ENCODE peak calls at places on chromosome 10, in six cellular contexts. One of them, this sample, is unnamed.
A peak's percentile ranks its signal among the peaks of the same experiment; 100 is the strongest.

GRCh38 chr10:31953080-31953479 is 24.4 kb upstream of the ARHGAP12 start:
- DNase-seq in tibial artery: no peak
- DNase-seq in heart right ventricle: no peak
- DNase-seq in K562: no peak
- DNase-seq in DND-41: no peak
- DNase-seq in lung: no peak
- DNase-seq in this sample: no peak

GRCh38 chr10:109207361-109207760 is 716.0 kb downstream of the XPNPEP1 start:
- DNase-seq in tibial artery: no peak
- DNase-seq in heart right ventricle: no peak
- DNase-seq in K562: no peak
- DNase-seq in DND-41: no peak
- DNase-seq in lung: no peak
- DNase-seq in this sample: no peak

GRCh38 chr10:22346087-22346661 is 878 bp downstream of the SPAG6 start:
- DNase-seq in tibial artery: no peak
- DNase-seq in heart right ventricle: no peak
- DNase-seq in K562: no peak
- DNase-seq in DND-41: no peak
- DNase-seq in lung: no peak
- DNase-seq in this sample: no peak

GRCh38 chr10:91088300-91089140 is 131.9 kb upstream of the PCGF5 start:
- DNase-seq in tibial artery: no peak
- DNase-seq in heart right ventricle: no peak
- DNase-seq in K562: peak; percentile 26
- DNase-seq in DND-41: no peak
- DNase-seq in lung: no peak
- DNase-seq in this sample: no peak

GRCh38 chr10:92690211-92691041 is 671 bp downstream of the HHEX start:
- DNase-seq in tibial artery: peak; percentile 28
- DNase-seq in heart right ventricle: peak; percentile 68
- DNase-seq in K562: peak; percentile 71
- DNase-seq in DND-41: peak; percentile 34
- DNase-seq in lung: peak; percentile 63
- DNase-seq in this sample: no peak

GRCh38 chr10:36126076-36126475 is 484.0 kb upstream of the FZD8 start:
- DNase-seq in tibial artery: no peak
- DNase-seq in heart right ventricle: no peak
- DNase-seq in K562: no peak
- DNase-seq in DND-41: no peak
- DNase-seq in lung: no peak
- DNase-seq in this sample: no peak

GRCh38 chr10:34626158-34626557 is 188.9 kb downstream of the PARD3 start:
- DNase-seq in tibial artery: no peak
- DNase-seq in heart right ventricle: no peak
- DNase-seq in K562: no peak
- DNase-seq in DND-41: no peak
- DNase-seq in lung: no peak
- DNase-seq in this sample: peak; percentile 60

GRCh38 chr10:123140164-123140982 is 4.6 kb downstream of the HMX3 start:
- DNase-seq in tibial artery: no peak
- DNase-seq in heart right ventricle: no peak
- DNase-seq in K562: no peak
- DNase-seq in DND-41: no peak
- DNase-seq in lung: no peak
- DNase-seq in this sample: peak; percentile 77

GRCh38 chr10:110634527-110635209 is 9.5 kb upstream of the RBM20 start:
- DNase-seq in tibial artery: no peak
- DNase-seq in heart right ventricle: peak; percentile 75
- DNase-seq in K562: no peak
- DNase-seq in DND-41: peak; percentile 62
- DNase-seq in lung: no peak
- DNase-seq in this sample: no peak

GRCh38 chr10:124604214-124605000 is 139.8 kb downstream of the FAM53B start:
- DNase-seq in tibial artery: no peak
- DNase-seq in heart right ventricle: peak; percentile 9
- DNase-seq in K562: no peak
- DNase-seq in DND-41: no peak
- DNase-seq in lung: no peak
- DNase-seq in this sample: no peak

GRCh38 chr10:132607491-132607890 is 69.9 kb downstream of the INPP5A start:
- DNase-seq in tibial artery: no peak
- DNase-seq in heart right ventricle: peak; percentile 7
- DNase-seq in K562: no peak
- DNase-seq in DND-41: no peak
- DNase-seq in lung: no peak
- DNase-seq in this sample: no peak

GRCh38 chr10:3803884-3804741 is 19.1 kb upstream of the KLF6 start:
- DNase-seq in tibial artery: no peak
- DNase-seq in heart right ventricle: no peak
- DNase-seq in K562: peak; percentile 86
- DNase-seq in DND-41: peak; percentile 80
- DNase-seq in lung: no peak
- DNase-seq in this sample: no peak

GRCh38 chr10:101839421-101840063 is 4.1 kb downstream of the KCNIP2 start:
- DNase-seq in tibial artery: no peak
- DNase-seq in heart right ventricle: peak; percentile 57
- DNase-seq in K562: peak; percentile 57
- DNase-seq in DND-41: peak; percentile 46
- DNase-seq in lung: peak; percentile 45
- DNase-seq in this sample: no peak

GRCh38 chr10:109504401-109504800 is 418.9 kb downstream of the XPNPEP1 start:
- DNase-seq in tibial artery: no peak
- DNase-seq in heart right ventricle: no peak
- DNase-seq in K562: no peak
- DNase-seq in DND-41: no peak
- DNase-seq in lung: no peak
- DNase-seq in this sample: no peak

GRCh38 chr10:33046792-33047191 is 88.8 kb upstream of the ITGB1 start:
- DNase-seq in tibial artery: no peak
- DNase-seq in heart right ventricle: no peak
- DNase-seq in K562: no peak
- DNase-seq in DND-41: no peak
- DNase-seq in lung: no peak
- DNase-seq in this sample: no peak

GRCh38 chr10:92688927-92689662 is 660 bp upstream of the HHEX start:
- DNase-seq in tibial artery: peak; percentile 22
- DNase-seq in heart right ventricle: peak; percentile 33
- DNase-seq in K562: peak; percentile 71
- DNase-seq in DND-41: no peak
- DNase-seq in lung: peak; percentile 36
- DNase-seq in this sample: no peak

GRCh38 chr10:22479419-22479818 is 134.1 kb downstream of the SPAG6 start:
- DNase-seq in tibial artery: no peak
- DNase-seq in heart right ventricle: peak; percentile 18
- DNase-seq in K562: peak; percentile 38
- DNase-seq in DND-41: peak; percentile 68
- DNase-seq in lung: no peak
- DNase-seq in this sample: no peak

GRCh38 chr10:29949411-29950011 is 109.9 kb downstream of the JCAD start:
- DNase-seq in tibial artery: no peak
- DNase-seq in heart right ventricle: no peak
- DNase-seq in K562: no peak
- DNase-seq in DND-41: no peak
- DNase-seq in lung: no peak
- DNase-seq in this sample: no peak

GRCh38 chr10:29947701-29948060 is 111.7 kb downstream of the JCAD start:
- DNase-seq in tibial artery: no peak
- DNase-seq in heart right ventricle: no peak
- DNase-seq in K562: no peak
- DNase-seq in DND-41: no peak
- DNase-seq in lung: no peak
- DNase-seq in this sample: no peak

GRCh38 chr10:29948971-29949370 is 110.4 kb downstream of the JCAD start:
- DNase-seq in tibial artery: no peak
- DNase-seq in heart right ventricle: no peak
- DNase-seq in K562: no peak
- DNase-seq in DND-41: no peak
- DNase-seq in lung: no peak
- DNase-seq in this sample: no peak

GRCh38 chr10:29946614-29946952 is 112.8 kb downstream of the JCAD start:
- DNase-seq in tibial artery: no peak
- DNase-seq in heart right ventricle: no peak
- DNase-seq in K562: no peak
- DNase-seq in DND-41: no peak
- DNase-seq in lung: no peak
- DNase-seq in this sample: no peak

GRCh38 chr10:29946953-29947700 is 112.3 kb downstream of the JCAD start:
- DNase-seq in tibial artery: peak; percentile 84
- DNase-seq in heart right ventricle: no peak
- DNase-seq in K562: no peak
- DNase-seq in DND-41: no peak
- DNase-seq in lung: peak; percentile 32
- DNase-seq in this sample: no peak
- H3K4me3 ChIP-seq in tibial artery: peak overlapping the region; percentile 27
- H3K4me3 ChIP-seq in heart right ventricle: no peak overlapping the region
- H3K4me3 ChIP-seq in K562: no peak overlapping the region
- H3K4me3 ChIP-seq in DND-41: no peak overlapping the region
- H3K4me3 ChIP-seq in lung: no peak overlapping the region
- H3K4me3 ChIP-seq in this sample: no peak overlapping the region

GRCh38 chr10:13439771-13440708 is 88.8 kb downstream of the BEND7 start:
- DNase-seq in tibial artery: peak; percentile 30
- DNase-seq in heart right ventricle: peak; percentile 51
- DNase-seq in K562: peak; percentile 77
- DNase-seq in DND-41: peak; percentile 30
- DNase-seq in lung: peak; percentile 47
- DNase-seq in this sample: no peak

GRCh38 chr10:13439313-13439712 is 89.5 kb downstream of the BEND7 start:
- DNase-seq in tibial artery: no peak
- DNase-seq in heart right ventricle: no peak
- DNase-seq in K562: peak; percentile 22
- DNase-seq in DND-41: no peak
- DNase-seq in lung: no peak
- DNase-seq in this sample: no peak

GRCh38 chr10:13437026-13437555 is 89.0 kb upstream of the SEPHS1 start:
- DNase-seq in tibial artery: no peak
- DNase-seq in heart right ventricle: no peak
- DNase-seq in K562: no peak
- DNase-seq in DND-41: no peak
- DNase-seq in lung: no peak
- DNase-seq in this sample: no peak

GRCh38 chr10:13441476-13441875 is 87.3 kb downstream of the BEND7 start:
- DNase-seq in tibial artery: no peak
- DNase-seq in heart right ventricle: no peak
- DNase-seq in K562: no peak
- DNase-seq in DND-41: no peak
- DNase-seq in lung: no peak
- DNase-seq in this sample: no peak

GRCh38 chr10:13440709-13441061 is 88.1 kb downstream of the BEND7 start:
- DNase-seq in tibial artery: no peak
- DNase-seq in heart right ventricle: no peak
- DNase-seq in K562: no peak
- DNase-seq in DND-41: no peak
- DNase-seq in lung: no peak
- DNase-seq in this sample: no peak
- TF ChIP-seq CTCF in tibial artery: no peak
- TF ChIP-seq CTCF in heart right ventricle: no peak
- TF ChIP-seq CTCF in K562: no peak
- TF ChIP-seq CTCF in DND-41: no peak
- TF ChIP-seq CTCF in lung: no peak
- TF ChIP-seq CTCF in this sample: no peak

GRCh38 chr10:119818889-119819270 is 53.8 kb downstream of the MCMBP start:
- DNase-seq in tibial artery: no peak
- DNase-seq in heart right ventricle: no peak
- DNase-seq in K562: no peak
- DNase-seq in DND-41: no peak
- DNase-seq in lung: no peak
- DNase-seq in this sample: no peak

GRCh38 chr10:119824299-119824698 is 48.3 kb downstream of the MCMBP start:
- DNase-seq in tibial artery: no peak
- DNase-seq in heart right ventricle: no peak
- DNase-seq in K562: no peak
- DNase-seq in DND-41: no peak
- DNase-seq in lung: no peak
- DNase-seq in this sample: no peak

GRCh38 chr10:119817991-119818888 is 54.4 kb downstream of the MCMBP start:
- DNase-seq in tibial artery: peak; percentile 32
- DNase-seq in heart right ventricle: peak; percentile 68
- DNase-seq in K562: no peak
- DNase-seq in DND-41: no peak
- DNase-seq in lung: peak; percentile 45
- DNase-seq in this sample: no peak

GRCh38 chr10:119815671-119816070 is 57.0 kb downstream of the MCMBP start:
- DNase-seq in tibial artery: no peak
- DNase-seq in heart right ventricle: no peak
- DNase-seq in K562: no peak
- DNase-seq in DND-41: no peak
- DNase-seq in lung: no peak
- DNase-seq in this sample: no peak

DNA sequence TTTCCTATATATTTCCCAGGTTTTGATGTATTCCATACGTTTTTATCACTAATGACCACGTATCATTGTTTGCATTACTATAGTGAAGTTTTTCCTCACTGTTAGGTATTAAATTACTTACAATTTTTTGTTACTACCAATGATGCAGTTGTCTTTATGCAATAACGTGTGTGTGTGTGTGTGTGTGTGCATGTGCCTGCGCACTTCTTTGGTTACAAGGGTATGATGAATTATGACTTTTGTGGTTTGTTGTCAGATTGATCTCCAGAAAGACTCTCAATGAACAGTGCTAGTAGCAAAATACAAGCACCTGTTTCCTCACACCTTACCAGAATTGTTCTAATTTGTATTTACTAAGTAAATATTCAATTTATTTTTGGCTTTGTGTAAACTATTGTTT is 51.5 kb downstream of the MCMBP start:
- DNase-seq in tibial artery: no peak
- DNase-seq in heart right ventricle: no peak
- DNase-seq in K562: no peak
- DNase-seq in DND-41: no peak
- DNase-seq in lung: no peak
- DNase-seq in this sample: no peak
- H3K4me3 ChIP-seq in tibial artery: no peak overlapping the region
- H3K4me3 ChIP-seq in heart right ventricle: no peak overlapping the region
- H3K4me3 ChIP-seq in K562: no peak overlapping the region
- H3K4me3 ChIP-seq in DND-41: no peak overlapping the region
- H3K4me3 ChIP-seq in lung: no peak overlapping the region
- H3K4me3 ChIP-seq in this sample: no peak overlapping the region

GRCh38 chr10:79067241-79068202 is 1.2 kb upstream of the ZMIZ1 start:
- DNase-seq in tibial artery: peak; percentile 86
- DNase-seq in heart right ventricle: peak; percentile 93
- DNase-seq in K562: peak; percentile 96
- DNase-seq in DND-41: peak; percentile 92
- DNase-seq in lung: peak; percentile 90
- DNase-seq in this sample: no peak

GRCh38 chr10:79068203-79068561 is 584 bp upstream of the ZMIZ1 start:
- DNase-seq in tibial artery: no peak
- DNase-seq in heart right ventricle: no peak
- DNase-seq in K562: peak; percentile 58
- DNase-seq in DND-41: no peak
- DNase-seq in lung: no peak
- DNase-seq in this sample: no peak

GRCh38 chr10:79069325-79070090 is 742 bp downstream of the ZMIZ1 start:
- DNase-seq in tibial artery: peak; percentile 60
- DNase-seq in heart right ventricle: peak; percentile 69
- DNase-seq in K562: peak; percentile 62
- DNase-seq in DND-41: peak; percentile 66
- DNase-seq in lung: no peak
- DNase-seq in this sample: no peak

GRCh38 chr10:79070091-79070610 is 1.4 kb downstream of the ZMIZ1 start:
- DNase-seq in tibial artery: no peak
- DNase-seq in heart right ventricle: peak; percentile 64
- DNase-seq in K562: peak; percentile 30
- DNase-seq in DND-41: no peak
- DNase-seq in lung: no peak
- DNase-seq in this sample: no peak

GRCh38 chr10:79068562-79069324 is at the start of gene ZMIZ1:
- DNase-seq in tibial artery: peak; percentile 94
- DNase-seq in heart right ventricle: peak; percentile 87
- DNase-seq in K562: peak; percentile 97
- DNase-seq in DND-41: peak; percentile 87
- DNase-seq in lung: peak; percentile 91
- DNase-seq in this sample: no peak
- TF ChIP-seq CTCF in tibial artery: peak; percentile 24
- TF ChIP-seq CTCF in heart right ventricle: no peak
- TF ChIP-seq CTCF in K562: peak; percentile 83
- TF ChIP-seq CTCF in DND-41: peak; percentile 53
- TF ChIP-seq CTCF in lung: no peak
- TF ChIP-seq CTCF in this sample: peak; percentile 75

This sample was measured in LNCaP clone FGC.